ENCODE peak calls at places on chromosomes 11 and 22, in eight cellular contexts. X is body of pancreas; V is cardiac muscle cell; W is GM23248; T is RWPE1; E is K562; Z is CD8-positive, alpha-beta T cell; I is endodermal cell. D is an unnamed sample.

GRCh38 chr22:37431811-37432707 is 4.8 kb upstream of the ELFN2 start:
- DNase-seq in X (no peak), V (peak; percentile 98), W (peak; percentile 95), T (peak; percentile 89), E (no peak), Z (no peak), I (peak; percentile 29), D (peak; percentile 74)

GRCh38 chr11:65855927-65856363 is 2.0 kb downstream of the CFL1 start:
- DNase-seq in X (no peak), V (no peak), W (no peak), T (no peak), E (no peak), Z (no peak), I (no peak), D (no peak)

GRCh38 chr11:8059571-8060011 is 21.4 kb upstream of the TUB start:
- DNase-seq in X (no peak), V (no peak), W (no peak), T (no peak), E (no peak), Z (no peak), I (peak; percentile 60), D (no peak)

GRCh38 chr22:44207981-44208317 is 27.2 kb downstream of the PARVG start:
- DNase-seq in X (no peak), V (no peak), W (no peak), T (no peak), E (no peak), Z (no peak), I (no peak), D (no peak)

GRCh38 chr11:86068951-86069407 is at the start of gene PICALM:
- DNase-seq in X (peak; percentile 99), V (peak; percentile 100), W (peak; percentile 100), T (peak; percentile 88), E (peak; percentile 95), Z (peak; percentile 97), I (peak; percentile 98), D (peak; percentile 100)

GRCh38 chr11:120973501-120973900 is 50.4 kb upstream of the TBCEL start:
- DNase-seq in X (no peak), V (no peak), W (no peak), T (no peak), E (no peak), Z (no peak), I (no peak), D (no peak)

GRCh38 chr11:119673389-119674336 is 55.3 kb downstream of the NECTIN1 start:
- DNase-seq in X (peak; percentile 30), V (no peak), W (no peak), T (no peak), E (no peak), Z (no peak), I (peak; percentile 76), D (no peak)

GRCh38 chr11:13283636-13284035 is 6.0 kb downstream of the BMAL1 start:
- DNase-seq in X (no peak), V (no peak), W (no peak), T (no peak), E (no peak), Z (no peak), I (peak; percentile 89), D (no peak)

GRCh38 chr11:27700351-27701261 is at the start of gene BDNF:
- DNase-seq in X (no peak), V (peak; percentile 55), W (peak; percentile 71), T (peak; percentile 50), E (no peak), Z (no peak), I (peak; percentile 79), D (peak; percentile 13)

GRCh38 chr11:65429724-65430405 is 7.3 kb downstream of the NEAT1 start:
- DNase-seq in X (peak; percentile 82), V (peak; percentile 91), W (peak; percentile 83), T (no peak), E (peak; percentile 27), Z (peak; percentile 76), I (peak; percentile 79), D (no peak)

GRCh38 chr11:118003456-118003855 is 17.3 kb downstream of the IL10RA start:
- DNase-seq in X (no peak), V (no peak), W (no peak), T (no peak), E (no peak), Z (no peak), I (no peak), D (no peak)

GRCh38 chr11:31133064-31133463 is 236.5 kb downstream of the DCDC1 start:
- DNase-seq in X (no peak), V (no peak), W (no peak), T (no peak), E (no peak), Z (no peak), I (no peak), D (no peak)

GRCh38 chr11:129239207-129239606 is 47.1 kb upstream of the ARHGAP32 start:
- DNase-seq in X (no peak), V (no peak), W (no peak), T (no peak), E (no peak), Z (no peak), I (no peak), D (no peak)

GRCh38 chr11:20112291-20113146 is 47.8 kb downstream of the DBX1 start:
- DNase-seq in X (peak; percentile 83), V (peak; percentile 94), W (peak; percentile 98), T (peak; percentile 95), E (peak; percentile 82), Z (no peak), I (peak; percentile 75), D (no peak)

GRCh38 chr11:74677131-74677530 is 54.1 kb downstream of the CHRDL2 start:
- DNase-seq in X (no peak), V (peak; percentile 36), W (no peak), T (no peak), E (no peak), Z (peak; percentile 21), I (peak; percentile 27), D (peak; percentile 84)

GRCh38 chr22:46794491-46794890 is 32.0 kb downstream of the TBC1D22A start:
- DNase-seq in X (no peak), V (no peak), W (no peak), T (no peak), E (no peak), Z (no peak), I (no peak), D (no peak)

GRCh38 chr11:77020751-77021150 is 13.4 kb upstream of the B3GNT6 start:
- DNase-seq in X (no peak), V (no peak), W (no peak), T (no peak), E (no peak), Z (no peak), I (no peak), D (no peak)

GRCh38 chr22:39999144-39999757 is 4.5 kb downstream of the FAM83F start:
- DNase-seq in X (peak; percentile 40), V (peak; percentile 80), W (peak; percentile 32), T (peak; percentile 64), E (peak; percentile 87), Z (no peak), I (no peak), D (peak; percentile 45)

GRCh38 chr22:40001104-40001503 is 6.3 kb downstream of the FAM83F start:
- DNase-seq in X (no peak), V (no peak), W (no peak), T (no peak), E (no peak), Z (no peak), I (no peak), D (no peak)

GRCh38 chr22:40001800-40002577 is 7.2 kb downstream of the FAM83F start:
- DNase-seq in X (no peak), V (no peak), W (no peak), T (peak; percentile 51), E (peak; percentile 56), Z (no peak), I (no peak), D (no peak)

GRCh38 chr22:39997939-39998726 is 3.4 kb downstream of the FAM83F start:
- DNase-seq in X (peak; percentile 87), V (peak; percentile 48), W (no peak), T (peak; percentile 74), E (no peak), Z (no peak), I (peak; percentile 83), D (peak; percentile 50)

GRCh38 chr22:40000171-40000570 is 5.4 kb downstream of the FAM83F start:
- DNase-seq in X (no peak), V (no peak), W (no peak), T (no peak), E (no peak), Z (no peak), I (no peak), D (peak; percentile 79)
- H3K27ac ChIP-seq in X (no peak overlapping the region), V (no peak overlapping the region), W (no peak overlapping the region), T (peak overlapping the region; percentile 89), E (no peak overlapping the region), Z (no peak overlapping the region), I (no peak overlapping the region), D (peak overlapping the region; percentile 62)

GRCh38 chr11:61888043-61888442 is 3.3 kb downstream of the FADS3 start:
- DNase-seq in X (peak; percentile 79), V (peak; percentile 94), W (peak; percentile 95), T (peak; percentile 84), E (no peak), Z (no peak), I (peak; percentile 45), D (peak; percentile 69)

GRCh38 chr11:61889831-61890230 is 1.5 kb downstream of the FADS3 start:
- DNase-seq in X (no peak), V (no peak), W (no peak), T (no peak), E (no peak), Z (no peak), I (no peak), D (no peak)

GRCh38 chr11:61890536-61891330 is 612 bp downstream of the FADS3 start:
- DNase-seq in X (peak; percentile 55), V (peak; percentile 66), W (peak; percentile 95), T (peak; percentile 49), E (peak; percentile 67), Z (peak; percentile 56), I (peak; percentile 80), D (peak; percentile 87)

GRCh38 chr11:61886643-61887042 is 4.7 kb downstream of the FADS3 start:
- DNase-seq in X (no peak), V (no peak), W (no peak), T (no peak), E (no peak), Z (no peak), I (no peak), D (no peak)

GRCh38 chr11:61888590-61888989 is 2.8 kb downstream of the FADS3 start:
- DNase-seq in X (no peak), V (no peak), W (peak; percentile 6), T (no peak), E (no peak), Z (no peak), I (no peak), D (no peak)
- H3K27ac ChIP-seq in X (peak overlapping the region; percentile 57), V (no peak overlapping the region), W (peak overlapping the region; percentile 71), T (peak overlapping the region; percentile 90), E (no peak overlapping the region), Z (no peak overlapping the region), I (no peak overlapping the region), D (peak overlapping the region; percentile 45)

DNA sequence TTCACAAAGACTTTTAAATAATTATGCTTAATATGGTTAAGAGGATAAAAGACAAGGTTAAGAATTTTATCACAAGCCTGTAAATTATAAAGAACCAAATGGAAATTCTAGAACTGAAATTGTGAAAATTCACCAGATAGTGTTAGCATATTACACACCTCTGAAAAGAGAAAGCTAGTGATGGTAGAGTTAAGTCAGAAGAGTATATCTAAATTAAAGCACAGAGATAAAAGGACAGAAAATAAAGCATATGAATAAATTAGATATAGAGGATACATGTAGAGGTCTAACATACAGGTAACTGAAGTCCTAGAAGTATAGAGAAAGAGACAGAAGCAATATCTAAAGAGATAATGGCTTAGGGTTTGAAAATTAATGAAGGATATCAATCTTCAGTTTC is 4.2 kb upstream of the CLTCL1 start:
- DNase-seq in X (no peak), V (no peak), W (no peak), T (no peak), E (peak; percentile 12), Z (no peak), I (no peak), D (no peak)
- H3K27ac ChIP-seq in X (no peak overlapping the region), V (no peak overlapping the region), W (no peak overlapping the region), T (no peak overlapping the region), E (no peak overlapping the region), Z (no peak overlapping the region), I (no peak overlapping the region), D (no peak overlapping the region)

GRCh38 chr11:11432621-11433319 is 79.7 kb upstream of the CSNK2A3 start:
- DNase-seq in X (no peak), V (no peak), W (no peak), T (peak; percentile 63), E (no peak), Z (no peak), I (no peak), D (no peak)
- H3K27ac ChIP-seq in X (no peak overlapping the region), V (no peak overlapping the region), W (no peak overlapping the region), T (no peak overlapping the region), E (no peak overlapping the region), Z (no peak overlapping the region), I (no peak overlapping the region), D (no peak overlapping the region)

D was measured in SJCRH30.